ENCODE peak calls at places on chromosomes 4 and X, in nine cellular contexts. C is uterus, H is thoracic aorta, D is adrenal gland, T is upper lobe of right lung, O is esophagus squamous epithelium, U is thyroid gland, J is SK-N-SH, Y is Peyer's patch. Z is an unnamed sample.

GRCh38 chr4:47271296-47271695 is 192.2 kb downstream of the COMMD8 start:
- DNase-seq in O (no peak), H (no peak), Y (no peak), T (no peak), J (no peak), D (no peak), C (no peak), U (no peak), Z (peak; percentile 41)

GRCh38 chr4:184980261-184980660 is 38.0 kb upstream of the HELT start:
- DNase-seq in O (no peak), Y (no peak), D (no peak), U (no peak), C (no peak), H (no peak), T (no peak), J (no peak), Z (no peak)

GRCh38 chr4:13642576-13642975 is 15.1 kb upstream of the BOD1L1 start:
- DNase-seq in Y (no peak), C (peak; percentile 23), O (no peak), J (no peak), U (peak; percentile 27), H (no peak), T (no peak), D (no peak), Z (no peak)

GRCh38 chrX:17788439-17788838 is 51.1 kb downstream of the SCML1 start:
- DNase-seq in O (no peak), H (no peak), U (peak; percentile 59), C (peak; percentile 47), D (peak; percentile 55), Y (no peak), J (peak; percentile 80), T (peak; percentile 64), Z (peak; percentile 37)

GRCh38 chrX:108811891-108812290 is 75.5 kb upstream of the IRS4 start:
- DNase-seq in Y (no peak), T (no peak), H (no peak), O (no peak), C (no peak), D (no peak), J (no peak), U (no peak), Z (no peak)

GRCh38 chr4:40196260-40196659 is 571 bp upstream of the RHOH start:
- DNase-seq in T (no peak), O (no peak), Y (no peak), U (no peak), D (no peak), J (no peak), C (no peak), H (no peak), Z (no peak)

GRCh38 chr4:3344596-3344995 is 51.8 kb downstream of the RGS12 start:
- DNase-seq in T (no peak), O (no peak), U (no peak), Y (no peak), D (peak; percentile 20), H (no peak), J (no peak), C (no peak), Z (no peak)

GRCh38 chr4:99968330-99968729 is 18.3 kb upstream of the H2AZ1 start:
- DNase-seq in Y (no peak), O (no peak), H (no peak), T (no peak), U (no peak), D (no peak), C (no peak), J (no peak), Z (no peak)

GRCh38 chrX:118694628-118695027 is 32.8 kb upstream of the IL13RA1 start:
- DNase-seq in Y (no peak), O (no peak), J (no peak), T (no peak), U (no peak), C (no peak), H (no peak), D (no peak), Z (no peak)

GRCh38 chrX:22164770-22165388 is 107.8 kb upstream of the CBLL2 start:
- DNase-seq in O (no peak), C (no peak), J (no peak), D (no peak), H (no peak), U (no peak), T (no peak), Y (no peak), Z (no peak)

GRCh38 chr4:22093126-22093525 is 144.6 kb upstream of the KCNIP4 start:
- DNase-seq in D (no peak), O (no peak), Y (no peak), C (no peak), H (no peak), U (no peak), T (no peak), J (no peak), Z (no peak)

GRCh38 chr4:165332502-165332901 is 5.0 kb downstream of the MSMO1 start:
- DNase-seq in U (no peak), T (no peak), D (no peak), Y (no peak), H (no peak), C (no peak), O (no peak), J (no peak), Z (no peak)
- H3K4me1 ChIP-seq in U (peaks cover 6% of the 10 kb centered on the region), T (peaks cover 5% of the 10 kb centered on the region), D (peaks cover 38% of the 10 kb centered on the region), Y (no peaks in the 10 kb centered on the region), H (peaks cover 6% of the 10 kb centered on the region), C (no peaks in the 10 kb centered on the region), O (no peaks in the 10 kb centered on the region), J (peaks cover 14% of the 10 kb centered on the region), Z (no peaks in the 10 kb centered on the region)

DNA sequence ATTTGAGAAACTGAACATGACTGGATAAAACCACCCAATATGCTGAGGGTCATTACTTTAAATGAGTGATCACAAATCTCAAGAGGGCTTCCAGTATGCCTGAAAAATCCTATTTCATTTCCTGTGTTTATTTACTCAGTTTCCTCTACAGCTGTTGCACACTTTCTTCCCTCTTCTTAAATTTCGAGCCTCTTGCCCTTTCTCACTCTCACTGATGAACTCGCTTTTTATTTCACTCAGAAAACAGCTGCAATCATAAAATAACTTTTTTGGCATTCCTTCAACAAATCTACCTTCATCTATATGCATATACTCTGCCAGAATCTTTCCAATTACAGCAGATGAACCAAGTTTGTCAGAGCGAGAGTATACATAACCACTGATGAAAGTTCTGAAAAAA is 101.3 kb downstream of the EIF4E start:
- DNase-seq in U (no peak), T (no peak), J (no peak), H (no peak), C (no peak), Y (no peak), O (no peak), D (no peak), Z (no peak)
- TF ChIP-seq CTCF in U (no peak), T (no peak), J (no peak), H (no peak), C (no peak), Y (no peak), O (no peak), D (no peak), Z (no peak)

GRCh38 chr4:77443941-77444340 is 161.7 kb upstream of the CXCL13 start:
- DNase-seq in Y (no peak), H (no peak), J (no peak), T (no peak), U (no peak), O (no peak), D (no peak), C (no peak), Z (no peak)

GRCh38 chr4:77446611-77447010 is 159.0 kb upstream of the CXCL13 start:
- DNase-seq in D (no peak), T (no peak), U (no peak), J (no peak), O (no peak), Y (no peak), C (no peak), H (no peak), Z (no peak)

GRCh38 chr4:77449996-77450395 is 155.6 kb upstream of the CXCL13 start:
- DNase-seq in U (no peak), J (no peak), O (no peak), D (no peak), T (no peak), C (no peak), H (no peak), Y (no peak), Z (no peak)

GRCh38 chr4:77449162-77449561 is 156.5 kb upstream of the CXCL13 start:
- DNase-seq in D (no peak), O (no peak), T (no peak), C (no peak), H (no peak), J (no peak), Y (no peak), U (no peak), Z (no peak)

GRCh38 chr4:77445846-77446245 is 159.8 kb upstream of the CXCL13 start:
- DNase-seq in C (no peak), H (no peak), Y (no peak), O (no peak), J (no peak), T (no peak), U (no peak), D (no peak), Z (no peak)
- H3K27me3 ChIP-seq in C (no peaks in the 10 kb centered on the region), H (no peaks in the 10 kb centered on the region), Y (no peaks in the 10 kb centered on the region), O (no peaks in the 10 kb centered on the region), J (no peaks in the 10 kb centered on the region), T (no peaks in the 10 kb centered on the region), U (no peaks in the 10 kb centered on the region), D (no peaks in the 10 kb centered on the region), Z (no peaks in the 10 kb centered on the region)

GRCh38 chr4:169231647-169232262 is 39.0 kb downstream of the SH3RF1 start:
- DNase-seq in O (no peak), J (no peak), T (no peak), C (no peak), U (no peak), D (no peak), Y (no peak), H (no peak), Z (no peak)
- H3K4me1 ChIP-seq in O (peaks cover 5% of the 10 kb centered on the region), J (peaks cover 4% of the 10 kb centered on the region), T (peaks cover 19% of the 10 kb centered on the region), C (no peaks in the 10 kb centered on the region), U (peaks cover 33% of the 10 kb centered on the region), D (peaks cover 9% of the 10 kb centered on the region), Y (no peaks in the 10 kb centered on the region), H (peaks cover 10% of the 10 kb centered on the region), Z (no peaks in the 10 kb centered on the region)

GRCh38 chr4:176099314-176099713 is 33.7 kb downstream of the WDR17 start:
- DNase-seq in D (no peak), J (no peak), T (no peak), O (no peak), Y (no peak), C (no peak), H (no peak), U (no peak), Z (no peak)
- TF ChIP-seq CTCF in D (no peak), J (peak; percentile 20), T (no peak), O (no peak), Y (no peak), C (no peak), H (no peak), U (no peak), Z (peak; percentile 9)

GRCh38 chrX:123185714-123186113 is 1.6 kb downstream of the GRIA3 start:
- DNase-seq in T (no peak), J (no peak), H (no peak), U (no peak), Y (no peak), O (no peak), C (no peak), D (no peak), Z (no peak)
- H3K27me3 ChIP-seq in T (no peaks in the 10 kb centered on the region), J (peaks cover 29% of the 10 kb centered on the region), H (no peaks in the 10 kb centered on the region), U (no peaks in the 10 kb centered on the region), Y (no peaks in the 10 kb centered on the region), O (no peaks in the 10 kb centered on the region), C (no peaks in the 10 kb centered on the region), D (no peaks in the 10 kb centered on the region), Z (no peaks in the 10 kb centered on the region)

GRCh38 chr4:87017580-87018061 is 82.8 kb downstream of the AFF1 start:
- DNase-seq in T (no peak), O (no peak), U (no peak), Y (no peak), J (no peak), D (no peak), C (no peak), H (no peak), Z (no peak)
- H3K4me1 ChIP-seq in T (peaks cover 67% of the 10 kb centered on the region), O (no peaks in the 10 kb centered on the region), U (peaks cover 56% of the 10 kb centered on the region), Y (no peaks in the 10 kb centered on the region), J (peaks cover 7% of the 10 kb centered on the region), D (peaks cover 83% of the 10 kb centered on the region), C (peaks cover 4% of the 10 kb centered on the region), H (peaks cover 47% of the 10 kb centered on the region), Z (peaks cover 42% of the 10 kb centered on the region)

Z was measured in BE2C.